ENCODE peak calls at places on chromosome X, in eight cellular contexts. One of them, this sample, is unnamed.

GRCh38 chrX:12138366-12139313 is at the start of gene FRMPD4:
- DNase-seq in central memory CD4-positive, alpha-beta T cell: no peak
- DNase-seq in fibroblast of gingiva: no peak
- DNase-seq in activated CD4-positive, alpha-beta T cell treated with anti-CD3 and anti-CD28 coated beads, Interleukin-2, amount 50 U/mL, for 1 hour: no peak
- DNase-seq in GF-D8: no peak
- DNase-seq in T-cell: no peak
- DNase-seq in activated gamma-delta T cell treated with Interleukin-2 at 50 U/mL for 16 hours: no peak
- DNase-seq in Peyer's patch: no peak
- DNase-seq in this sample: no peak

GRCh38 chrX:23557070-23557469 is 110.2 kb upstream of the PRDX4 start:
- DNase-seq in activated CD4-positive, alpha-beta T cell treated with anti-CD3 and anti-CD28 coated beads, Interleukin-2, amount 50 U/mL, for 1 hour: no peak
- DNase-seq in T-cell: no peak
- DNase-seq in fibroblast of gingiva: no peak
- DNase-seq in GF-D8: no peak
- DNase-seq in Peyer's patch: no peak
- DNase-seq in activated gamma-delta T cell treated with Interleukin-2 at 50 U/mL for 16 hours: no peak
- DNase-seq in central memory CD4-positive, alpha-beta T cell: no peak
- DNase-seq in this sample: no peak

GRCh38 chrX:14616876-14617275 is 87.5 kb downstream of the GLRA2 start:
- DNase-seq in activated gamma-delta T cell treated with Interleukin-2 at 50 U/mL for 16 hours: no peak
- DNase-seq in Peyer's patch: no peak
- DNase-seq in activated CD4-positive, alpha-beta T cell treated with anti-CD3 and anti-CD28 coated beads, Interleukin-2, amount 50 U/mL, for 1 hour: no peak
- DNase-seq in GF-D8: no peak
- DNase-seq in fibroblast of gingiva: peak; percentile 30
- DNase-seq in central memory CD4-positive, alpha-beta T cell: no peak
- DNase-seq in T-cell: no peak
- DNase-seq in this sample: no peak

GRCh38 chrX:120309873-120310730 is 1.2 kb downstream of the TMEM255A start:
- DNase-seq in central memory CD4-positive, alpha-beta T cell: no peak
- DNase-seq in T-cell: no peak
- DNase-seq in GF-D8: no peak
- DNase-seq in activated gamma-delta T cell treated with Interleukin-2 at 50 U/mL for 16 hours: no peak
- DNase-seq in Peyer's patch: no peak
- DNase-seq in fibroblast of gingiva: no peak
- DNase-seq in activated CD4-positive, alpha-beta T cell treated with anti-CD3 and anti-CD28 coated beads, Interleukin-2, amount 50 U/mL, for 1 hour: no peak
- DNase-seq in this sample: no peak

GRCh38 chrX:119655125-119655524 is 37.8 kb downstream of the SEPTIN6 start:
- DNase-seq in fibroblast of gingiva: no peak
- DNase-seq in central memory CD4-positive, alpha-beta T cell: no peak
- DNase-seq in activated gamma-delta T cell treated with Interleukin-2 at 50 U/mL for 16 hours: no peak
- DNase-seq in activated CD4-positive, alpha-beta T cell treated with anti-CD3 and anti-CD28 coated beads, Interleukin-2, amount 50 U/mL, for 1 hour: peak; percentile 75
- DNase-seq in T-cell: no peak
- DNase-seq in GF-D8: no peak
- DNase-seq in Peyer's patch: no peak
- DNase-seq in this sample: no peak

GRCh38 chrX:67351411-67351810 is 192.4 kb upstream of the AR start:
- DNase-seq in central memory CD4-positive, alpha-beta T cell: no peak
- DNase-seq in activated CD4-positive, alpha-beta T cell treated with anti-CD3 and anti-CD28 coated beads, Interleukin-2, amount 50 U/mL, for 1 hour: no peak
- DNase-seq in T-cell: no peak
- DNase-seq in Peyer's patch: no peak
- DNase-seq in fibroblast of gingiva: no peak
- DNase-seq in GF-D8: no peak
- DNase-seq in activated gamma-delta T cell treated with Interleukin-2 at 50 U/mL for 16 hours: no peak
- DNase-seq in this sample: no peak

GRCh38 chrX:9928083-9928482 is 39.1 kb upstream of the CLDN34 start:
- DNase-seq in activated CD4-positive, alpha-beta T cell treated with anti-CD3 and anti-CD28 coated beads, Interleukin-2, amount 50 U/mL, for 1 hour: no peak
- DNase-seq in GF-D8: no peak
- DNase-seq in T-cell: no peak
- DNase-seq in activated gamma-delta T cell treated with Interleukin-2 at 50 U/mL for 16 hours: no peak
- DNase-seq in central memory CD4-positive, alpha-beta T cell: no peak
- DNase-seq in fibroblast of gingiva: no peak
- DNase-seq in Peyer's patch: no peak
- DNase-seq in this sample: no peak

GRCh38 chrX:46648660-46649059 is 75.1 kb downstream of the CHST7 start:
- DNase-seq in activated CD4-positive, alpha-beta T cell treated with anti-CD3 and anti-CD28 coated beads, Interleukin-2, amount 50 U/mL, for 1 hour: no peak
- DNase-seq in fibroblast of gingiva: no peak
- DNase-seq in T-cell: no peak
- DNase-seq in central memory CD4-positive, alpha-beta T cell: no peak
- DNase-seq in Peyer's patch: no peak
- DNase-seq in GF-D8: no peak
- DNase-seq in activated gamma-delta T cell treated with Interleukin-2 at 50 U/mL for 16 hours: no peak
- DNase-seq in this sample: no peak

GRCh38 chrX:147180886-147181285 is 366.3 kb upstream of the CXorf51A start:
- DNase-seq in activated gamma-delta T cell treated with Interleukin-2 at 50 U/mL for 16 hours: no peak
- DNase-seq in GF-D8: no peak
- DNase-seq in central memory CD4-positive, alpha-beta T cell: no peak
- DNase-seq in fibroblast of gingiva: no peak
- DNase-seq in activated CD4-positive, alpha-beta T cell treated with anti-CD3 and anti-CD28 coated beads, Interleukin-2, amount 50 U/mL, for 1 hour: no peak
- DNase-seq in T-cell: no peak
- DNase-seq in Peyer's patch: no peak
- DNase-seq in this sample: no peak

GRCh38 chrX:154043003-154043402 is 23.3 kb upstream of the IRAK1 start:
- DNase-seq in activated CD4-positive, alpha-beta T cell treated with anti-CD3 and anti-CD28 coated beads, Interleukin-2, amount 50 U/mL, for 1 hour: no peak
- DNase-seq in Peyer's patch: no peak
- DNase-seq in fibroblast of gingiva: peak; percentile 68
- DNase-seq in central memory CD4-positive, alpha-beta T cell: no peak
- DNase-seq in GF-D8: no peak
- DNase-seq in T-cell: no peak
- DNase-seq in activated gamma-delta T cell treated with Interleukin-2 at 50 U/mL for 16 hours: no peak
- DNase-seq in this sample: no peak

GRCh38 chrX:19747672-19748610 is 139.5 kb downstream of the SH3KBP1 start:
- DNase-seq in fibroblast of gingiva: no peak
- DNase-seq in GF-D8: peak; percentile 65
- DNase-seq in activated CD4-positive, alpha-beta T cell treated with anti-CD3 and anti-CD28 coated beads, Interleukin-2, amount 50 U/mL, for 1 hour: peak; percentile 66
- DNase-seq in Peyer's patch: peak; percentile 76
- DNase-seq in central memory CD4-positive, alpha-beta T cell: peak; percentile 84
- DNase-seq in T-cell: peak; percentile 84
- DNase-seq in activated gamma-delta T cell treated with Interleukin-2 at 50 U/mL for 16 hours: peak; percentile 73
- DNase-seq in this sample: peak; percentile 48

This sample was measured in stimulated activated CD8-positive, alpha-beta memory T cell treated with anti-CD3 and anti-CD28 coated beads, Interleukin-15, amount 100 ng/mL, for 1 hour.